ENCODE peak calls at places on chromosome 17, in ten cellular contexts. Y is OCI-LY7; Z is CD4-positive, CD25-positive, alpha-beta regulatory T cell; L is T follicular helper cell; G is HuH-7.5; V is stimulated activated CD4-positive, alpha-beta T cell treated with anti-CD3 and anti-CD28 coated beads, Interleukin-15, amount 100 ng/mL, for 1 hour; N is progenitor cell of endocrine pancreas; U is cardiac muscle cell; W is smooth muscle cell of the brain vasculature; J is natural killer cell. Q is an unnamed sample.

GRCh38 chr17:76727745-76728456 is 1.3 kb downstream of the METTL23 start:
- DNase-seq in Y (peak; percentile 75), Z (no peak), L (no peak), G (no peak), V (no peak), N (no peak), U (no peak), W (no peak), J (no peak), Q (no peak)

GRCh38 chr17:73188011-73188410 is 4.8 kb upstream of the COG1 start:
- DNase-seq in Y (no peak), Z (no peak), L (no peak), G (no peak), V (no peak), N (no peak), U (no peak), W (no peak), J (no peak), Q (no peak)

GRCh38 chr17:72618018-72618509 is 474.4 kb downstream of the SLC39A11 start:
- DNase-seq in Y (no peak), Z (peak; percentile 4), L (no peak), G (peak; percentile 29), V (no peak), N (no peak), U (peak; percentile 10), W (no peak), J (no peak), Q (no peak)

GRCh38 chr17:78305801-78306200 is 54.1 kb downstream of the SOCS3 start:
- DNase-seq in Y (no peak), Z (no peak), L (no peak), G (no peak), V (no peak), N (no peak), U (no peak), W (no peak), J (no peak), Q (no peak)

GRCh38 chr17:76943202-76943601 is 75.0 kb downstream of the MGAT5B start:
- DNase-seq in Y (no peak), Z (no peak), L (no peak), G (no peak), V (no peak), N (no peak), U (no peak), W (no peak), J (no peak), Q (no peak)

GRCh38 chr17:40251576-40251975 is 32.5 kb downstream of the WIPF2 start:
- DNase-seq in Y (no peak), Z (no peak), L (no peak), G (no peak), V (no peak), N (no peak), U (no peak), W (peak; percentile 10), J (no peak), Q (no peak)

GRCh38 chr17:78315355-78316114 is 44.3 kb downstream of the SOCS3 start:
- DNase-seq in Y (no peak), Z (no peak), L (peak; percentile 21), G (no peak), V (peak; percentile 55), N (no peak), U (no peak), W (peak; percentile 92), J (no peak), Q (peak; percentile 30)

GRCh38 chr17:58330997-58331814 is 2.6 kb upstream of the TSPOAP1 start:
- DNase-seq in Y (peak; percentile 83), Z (peak; percentile 69), L (peak; percentile 57), G (no peak), V (peak; percentile 75), N (no peak), U (no peak), W (no peak), J (peak; percentile 65), Q (peak; percentile 68)

GRCh38 chr17:66462010-66462409 is 159.6 kb downstream of the PRKCA start:
- DNase-seq in Y (no peak), Z (no peak), L (no peak), G (no peak), V (no peak), N (no peak), U (no peak), W (no peak), J (no peak), Q (no peak)

GRCh38 chr17:4344926-4345325 is 21.5 kb downstream of the UBE2G1 start:
- DNase-seq in Y (no peak), Z (no peak), L (no peak), G (no peak), V (no peak), N (no peak), U (no peak), W (no peak), J (no peak), Q (no peak)

GRCh38 chr17:12737740-12738469 is 51.4 kb upstream of the ARHGAP44 start:
- DNase-seq in Y (no peak), Z (no peak), L (no peak), G (no peak), V (no peak), N (no peak), U (no peak), W (no peak), J (no peak), Q (no peak)

GRCh38 chr17:72997559-72997958 is 94.9 kb downstream of the SLC39A11 start:
- DNase-seq in Y (no peak), Z (no peak), L (no peak), G (no peak), V (no peak), N (no peak), U (no peak), W (no peak), J (no peak), Q (no peak)

GRCh38 chr17:30082807-30083206 is 33.8 kb upstream of the NSRP1 start:
- DNase-seq in Y (no peak), Z (no peak), L (no peak), G (no peak), V (no peak), N (no peak), U (no peak), W (no peak), J (no peak), Q (no peak)

GRCh38 chr17:35716897-35717839 is 14.3 kb upstream of the RASL10B start:
- DNase-seq in Y (no peak), Z (no peak), L (no peak), G (no peak), V (no peak), N (no peak), U (no peak), W (no peak), J (no peak), Q (no peak)

GRCh38 chr17:58091024-58091567 is 7.9 kb downstream of the DYNLL2 start:
- DNase-seq in Y (no peak), Z (no peak), L (no peak), G (no peak), V (no peak), N (no peak), U (no peak), W (no peak), J (no peak), Q (no peak)

GRCh38 chr17:1643293-1643998 is 2.1 kb downstream of the SCARF1 start:
- DNase-seq in Y (peak; percentile 77), Z (peak; percentile 79), L (peak; percentile 76), G (peak; percentile 78), V (no peak), N (peak; percentile 82), U (peak; percentile 70), W (no peak), J (peak; percentile 55), Q (peak; percentile 67)

GRCh38 chr17:55420776-55421178 is 858 bp downstream of the MMD start:
- DNase-seq in Y (peak; percentile 66), Z (peak; percentile 29), L (peak; percentile 8), G (no peak), V (peak; percentile 26), N (peak; percentile 10), U (peak; percentile 62), W (no peak), J (peak; percentile 34), Q (peak; percentile 22)

GRCh38 chr17:32936894-32937500 is 9.0 kb downstream of the TMEM98 start:
- DNase-seq in Y (peak; percentile 64), Z (peak; percentile 44), L (peak; percentile 49), G (peak; percentile 51), V (peak; percentile 42), N (peak; percentile 81), U (peak; percentile 87), W (peak; percentile 29), J (peak; percentile 45), Q (peak; percentile 48)

GRCh38 chr17:72387487-72387886 is 266.7 kb downstream of the SOX9 start:
- DNase-seq in Y (no peak), Z (no peak), L (no peak), G (no peak), V (no peak), N (no peak), U (no peak), W (no peak), J (no peak), Q (no peak)

GRCh38 chr17:57071991-57072944 is 12.8 kb upstream of the AKAP1 start:
- DNase-seq in Y (no peak), Z (no peak), L (no peak), G (no peak), V (no peak), N (no peak), U (no peak), W (peak; percentile 93), J (no peak), Q (no peak)

GRCh38 chr17:80762076-80762475 is 217.4 kb downstream of the RPTOR start:
- DNase-seq in Y (no peak), Z (no peak), L (no peak), G (no peak), V (no peak), N (no peak), U (no peak), W (no peak), J (no peak), Q (no peak)

GRCh38 chr17:82920150-82920549 is 80.3 kb upstream of the ZNF750 start:
- DNase-seq in Y (no peak), Z (no peak), L (no peak), G (no peak), V (no peak), N (no peak), U (no peak), W (no peak), J (no peak), Q (no peak)

GRCh38 chr17:14745541-14745940 is 444.7 kb downstream of the HS3ST3B1 start:
- DNase-seq in Y (no peak), Z (no peak), L (no peak), G (no peak), V (no peak), N (no peak), U (no peak), W (no peak), J (no peak), Q (no peak)

GRCh38 chr17:50425001-50425681 is 877 bp upstream of the ACSF2 start:
- DNase-seq in Y (no peak), Z (no peak), L (no peak), G (no peak), V (no peak), N (no peak), U (no peak), W (no peak), J (no peak), Q (no peak)

GRCh38 chr17:76405967-76406647 is 21.7 kb downstream of the SPHK1 start:
- DNase-seq in Y (peak; percentile 66), Z (no peak), L (no peak), G (no peak), V (no peak), N (no peak), U (peak; percentile 61), W (no peak), J (no peak), Q (no peak)

GRCh38 chr17:66918896-66919295 is 45.6 kb upstream of the CACNG4 start:
- DNase-seq in Y (no peak), Z (no peak), L (no peak), G (no peak), V (no peak), N (no peak), U (no peak), W (no peak), J (no peak), Q (no peak)